ENCODE peak calls at places on chromosomes 1 and 21, in eight cellular contexts. L is hepatocyte, S is dorsolateral prefrontal cortex, B is aorta, A is PC-3, Y is left ventricle myocardium inferior, T is ovary, X is ascending aorta. O is an unnamed sample. For H3K27me3, the result is how much of the 10 kb centered on the place peaks cover.

GRCh38 chr1:171188388-171189266 is 3.5 kb downstream of the FMO2 start:
- DNase-seq in L (peak), S (no peak), B (no peak), A (peak), Y (peak), T (peak), X (peak), O (peak)

GRCh38 chr1:24828183-24828886 is 83.1 kb downstream of the CLIC4 start:
- DNase-seq in L (no peak), S (no peak), B (peak), A (no peak), Y (no peak), T (no peak), X (no peak), O (no peak)

GRCh38 chr1:182568647-182569284 is 20.3 kb downstream of the RNASEL start:
- DNase-seq in L (no peak), S (no peak), B (no peak), A (no peak), Y (no peak), T (no peak), X (no peak), O (no peak)

GRCh38 chr1:153661111-153661708 is 2.7 kb downstream of the SNAPIN start:
- DNase-seq in L (no peak), S (no peak), B (peak), A (no peak), Y (no peak), T (peak), X (no peak), O (no peak)

GRCh38 chr21:46368533-46369285 is 44.8 kb downstream of the PCNT start:
- DNase-seq in L (no peak), S (no peak), B (no peak), A (no peak), Y (no peak), T (no peak), X (no peak), O (no peak)

GRCh38 chr1:64842244-64842643 is 97.4 kb downstream of the RAVER2 start:
- DNase-seq in L (no peak), S (no peak), B (no peak), A (no peak), Y (no peak), T (no peak), X (no peak), O (no peak)

GRCh38 chr1:193325771-193326170 is 139.4 kb upstream of the B3GALT2 start:
- DNase-seq in L (no peak), S (no peak), B (no peak), A (no peak), Y (no peak), T (no peak), X (no peak), O (peak)

GRCh38 chr1:90834354-90835171 is 117.5 kb upstream of the BARHL2 start:
- DNase-seq in L (no peak), S (no peak), B (no peak), A (no peak), Y (no peak), T (no peak), X (no peak), O (no peak)

GRCh38 chr1:10251325-10252103 is 41.1 kb downstream of the KIF1B start:
- DNase-seq in L (no peak), S (no peak), B (no peak), A (peak), Y (no peak), T (no peak), X (no peak), O (no peak)

GRCh38 chr21:45763074-45763473 is 119.5 kb downstream of the PCBP3 start:
- DNase-seq in L (no peak), S (no peak), B (no peak), A (no peak), Y (no peak), T (no peak), X (no peak), O (no peak)

GRCh38 chr1:156099282-156099681 is 15.2 kb upstream of the LMNA start:
- DNase-seq in L (no peak), S (no peak), B (no peak), A (no peak), Y (no peak), T (no peak), X (no peak), O (no peak)

GRCh38 chr1:234558186-234558836 is 51.7 kb downstream of the IRF2BP2 start:
- DNase-seq in L (no peak), S (no peak), B (no peak), A (no peak), Y (no peak), T (no peak), X (peak), O (no peak)

GRCh38 chr1:205948886-205949285 is 5.6 kb upstream of the SLC26A9 start:
- DNase-seq in L (no peak), S (no peak), B (no peak), A (no peak), Y (no peak), T (no peak), X (no peak), O (no peak)

GRCh38 chr1:214570442-214570841 is 19.0 kb upstream of the PTPN14 start:
- DNase-seq in L (no peak), S (no peak), B (no peak), A (peak), Y (no peak), T (no peak), X (no peak), O (peak)

GRCh38 chr1:15850450-15851079 is 3.1 kb downstream of the SPEN start:
- DNase-seq in L (peak), S (no peak), B (no peak), A (no peak), Y (no peak), T (no peak), X (no peak), O (no peak)

GRCh38 chr1:147892731-147893214 is 9.8 kb upstream of the GJA8 start:
- DNase-seq in L (peak), S (no peak), B (no peak), A (peak), Y (no peak), T (no peak), X (no peak), O (no peak)

GRCh38 chr1:203289982-203290260 is 15.4 kb upstream of the BTG2 start:
- DNase-seq in L (no peak), S (no peak), B (no peak), A (no peak), Y (no peak), T (no peak), X (no peak), O (no peak)

GRCh38 chr1:166165661-166166399 is 971 bp downstream of the FAM78B start:
- DNase-seq in L (peak), S (no peak), B (peak), A (no peak), Y (no peak), T (peak), X (no peak), O (no peak)

GRCh38 chr1:196493881-196494280 is 114.4 kb downstream of the KCNT2 start:
- DNase-seq in L (no peak), S (no peak), B (no peak), A (no peak), Y (no peak), T (no peak), X (no peak), O (no peak)

DNA sequence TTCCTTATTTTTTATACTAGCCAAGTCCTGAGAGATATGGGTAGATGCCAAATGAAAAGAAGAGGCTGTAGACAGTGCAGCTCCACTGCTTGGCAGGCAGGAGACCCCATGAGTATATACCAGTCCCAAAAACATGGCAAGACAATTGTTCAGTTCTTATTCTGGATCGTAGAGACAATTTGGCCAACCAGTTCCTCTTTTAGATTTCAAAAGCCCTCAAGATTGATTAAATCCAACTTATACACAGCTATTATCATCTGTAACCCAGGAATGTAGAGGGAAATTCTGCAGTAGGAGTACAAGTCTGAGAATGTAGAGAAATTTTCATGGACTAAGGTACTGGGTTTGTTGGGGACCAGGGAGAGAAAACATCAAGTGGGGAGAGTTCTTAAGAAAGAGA is 50.3 kb downstream of the ATP6V1G3 start:
- DNase-seq in L (no peak), S (no peak), B (no peak), A (no peak), Y (no peak), T (no peak), X (no peak), O (no peak)
- H3K27me3 ChIP-seq in L (under half), S (under half), B (under half), A (under half), Y (under half), T (under half), X (under half), O (under half)

DNA sequence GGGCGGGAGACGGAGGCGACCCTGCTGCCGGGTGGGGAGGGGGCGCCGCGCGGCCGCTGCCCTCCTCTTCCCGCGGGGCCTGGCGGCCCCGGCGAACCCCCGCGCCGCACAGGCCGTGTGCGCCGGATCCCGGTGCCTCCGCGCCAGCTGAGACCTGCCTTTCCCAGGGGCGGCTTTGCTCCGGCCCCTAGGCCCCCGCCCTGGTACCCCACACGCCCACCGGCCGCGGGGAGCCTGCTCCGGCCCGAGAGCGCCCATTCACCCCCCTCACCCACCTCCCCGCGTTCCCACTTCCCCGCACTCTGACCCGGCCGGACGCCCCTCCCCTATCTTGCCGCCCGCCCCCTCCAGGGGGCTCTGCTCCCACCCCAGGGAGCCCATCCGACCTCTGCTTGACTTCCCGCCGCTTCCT is 375 bp downstream of the HTR6 start:
- DNase-seq in L (no peak), S (no peak), B (no peak), A (no peak), Y (no peak), T (no peak), X (no peak), O (no peak)
- H3K4me3 ChIP-seq in L (no peak), S (peak), B (no peak), A (peak), Y (peak), T (peak), X (peak), O (no peak)

DNA sequence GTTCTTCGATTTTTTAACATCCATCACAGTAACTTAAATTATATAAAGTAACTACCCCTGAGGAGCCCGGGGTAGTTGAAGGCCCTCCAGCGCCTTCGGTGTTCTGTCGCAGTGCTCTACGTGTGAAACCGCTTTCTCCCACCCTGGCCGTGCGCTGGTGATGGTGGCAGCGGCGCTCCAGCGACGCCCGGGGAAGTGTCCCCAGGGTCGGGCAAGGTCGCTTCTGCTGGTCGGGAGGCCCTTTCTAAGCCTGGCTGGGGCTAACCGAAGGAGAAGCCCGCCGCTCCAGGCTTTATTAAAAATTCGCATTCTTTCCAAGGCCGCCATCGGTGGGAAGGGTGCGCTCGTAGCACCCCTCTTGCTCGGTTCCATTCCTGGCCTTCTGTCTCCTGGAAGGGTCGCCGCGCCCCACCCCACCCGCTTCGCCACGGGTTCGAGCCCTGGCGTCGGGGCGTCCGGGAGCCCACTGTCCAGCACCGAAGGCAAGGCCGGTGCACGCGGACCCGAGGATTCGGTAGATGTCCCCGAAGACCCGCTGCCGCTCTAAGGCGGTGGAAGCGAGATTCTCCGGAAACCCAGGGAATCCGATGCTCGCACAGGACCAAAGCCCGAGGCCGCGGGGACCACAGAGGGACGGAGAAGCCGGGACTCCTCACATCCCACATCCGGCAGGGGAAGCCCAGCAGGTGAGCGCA is 807 bp upstream of the RIPPLY3 start:
- DNase-seq in L (no peak), S (no peak), B (no peak), A (no peak), Y (no peak), T (no peak), X (no peak), O (no peak)
- H3K27me3 ChIP-seq in L (under half), S (under half), B (under half), A (under half), Y (half or more), T (under half), X (under half), O (under half)

GRCh38 chr1:108570128-108570527 is 10.2 kb downstream of the EEIG2 start:
- DNase-seq in L (no peak), S (no peak), B (no peak), A (peak), Y (no peak), T (no peak), X (no peak), O (no peak)

GRCh38 chr1:108570998-108571401 is 11.1 kb downstream of the EEIG2 start:
- DNase-seq in L (peak), S (no peak), B (no peak), A (no peak), Y (no peak), T (no peak), X (no peak), O (no peak)

GRCh38 chr1:108568589-108568988 is 8.7 kb downstream of the EEIG2 start:
- DNase-seq in L (no peak), S (no peak), B (no peak), A (no peak), Y (no peak), T (no peak), X (no peak), O (no peak)

GRCh38 chr1:108572182-108572581 is 12.3 kb downstream of the EEIG2 start:
- DNase-seq in L (no peak), S (no peak), B (no peak), A (no peak), Y (no peak), T (no peak), X (no peak), O (no peak)

DNA sequence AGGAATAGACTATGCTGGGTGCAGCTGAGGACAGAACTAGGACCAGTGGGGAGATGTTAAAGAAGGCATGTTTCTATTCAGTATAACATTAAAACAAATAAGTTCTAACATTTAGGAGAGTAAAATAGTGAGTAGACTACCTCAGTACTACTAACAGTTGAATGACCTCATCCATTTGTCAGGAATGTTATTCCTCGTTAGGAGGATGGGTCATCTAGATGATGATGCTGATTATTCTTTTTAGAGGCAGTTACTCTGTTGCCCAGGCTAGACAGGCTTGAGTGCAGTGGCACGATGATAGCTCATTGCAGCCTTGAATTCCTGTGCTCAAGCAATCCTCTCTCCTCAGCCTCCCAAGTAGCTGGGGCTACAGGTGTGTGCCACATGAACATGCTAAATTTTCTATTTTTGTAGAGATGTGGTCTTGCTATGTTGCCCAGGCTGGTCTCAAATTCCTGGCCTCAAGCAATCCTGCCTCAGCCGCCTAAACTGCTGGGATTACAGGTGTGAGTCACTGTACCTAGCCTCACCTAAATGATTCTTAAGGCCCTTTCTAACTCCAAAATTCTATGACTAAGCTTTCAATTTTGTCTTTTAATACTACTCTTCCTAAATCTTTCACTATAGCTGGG is 9.3 kb downstream of the EEIG2 start:
- DNase-seq in L (no peak), S (no peak), B (no peak), A (no peak), Y (no peak), T (no peak), X (no peak), O (no peak)
- H3K4me3 ChIP-seq in L (no peak), S (no peak), B (no peak), A (no peak), Y (no peak), T (no peak), X (no peak), O (no peak)

DNA sequence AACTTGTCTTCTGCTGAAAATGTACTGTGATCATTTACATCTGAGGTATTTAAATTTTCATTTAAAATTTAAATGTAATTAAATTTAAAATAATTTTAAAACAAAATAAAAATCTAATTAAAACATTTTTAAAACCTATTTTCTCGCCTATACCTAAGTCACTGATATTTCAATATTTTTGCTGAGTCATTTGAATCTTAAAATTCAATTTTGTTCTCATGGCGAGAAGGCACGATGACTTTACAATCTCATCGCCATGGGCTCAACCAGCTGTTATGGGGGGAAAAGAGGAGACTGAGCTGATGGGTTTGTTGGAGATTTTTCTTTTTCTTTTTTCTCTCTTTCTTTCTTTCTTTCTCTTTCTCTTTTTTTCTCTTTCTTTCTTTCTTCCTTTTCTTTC is 89.3 kb downstream of the PRDM16 start:
- DNase-seq in L (no peak), S (no peak), B (no peak), A (no peak), Y (no peak), T (no peak), X (no peak), O (no peak)
- H3K27me3 ChIP-seq in L (under half), S (under half), B (under half), A (half or more), Y (under half), T (under half), X (under half), O (under half)